ENCODE peak calls at places on chromosomes 2 and 18, in seven cellular contexts. I is IMR-90, U is H9, E is neuronal stem cell, B is H1, X is mesenchymal stem cell, Z is trophoblast cell. O is an unnamed sample.

GRCh38 chr2:71505086-71505769 is 51.9 kb downstream of the DYSF start:
- DNase-seq in E (no peak), Z (no peak), I (no peak), B (no peak), X (no peak), U (no peak), O (no peak)

GRCh38 chr2:170770304-170771048 is at the start of gene ERICH2:
- DNase-seq in X (peak; percentile 72), I (peak; percentile 30), B (peak; percentile 58), E (peak; percentile 67), Z (peak; percentile 84), U (peak; percentile 93), O (peak; percentile 96)

GRCh38 chr2:188725981-188726380 is 248.2 kb upstream of the COL3A1 start:
- DNase-seq in U (no peak), E (no peak), X (peak; percentile 36), Z (no peak), B (no peak), I (peak; percentile 73), O (peak; percentile 76)

GRCh38 chr18:67410075-67410474 is 106.4 kb downstream of the DSEL start:
- DNase-seq in U (no peak), E (no peak), Z (no peak), B (no peak), I (peak; percentile 31), X (no peak), O (no peak)

GRCh38 chr18:79600141-79600540 is 79.5 kb upstream of the CTDP1 start:
- DNase-seq in X (no peak), U (no peak), B (no peak), I (no peak), E (no peak), Z (no peak), O (no peak)

GRCh38 chr2:52976132-52976949 is 791.3 kb upstream of the CHAC2 start:
- DNase-seq in E (peak; percentile 30), I (peak; percentile 37), Z (peak; percentile 3), X (peak; percentile 18), B (peak; percentile 19), U (peak; percentile 51), O (peak; percentile 66)

GRCh38 chr2:164205347-164205746 is 415.9 kb downstream of the GRB14 start:
- DNase-seq in E (no peak), Z (peak; percentile 26), B (no peak), X (peak; percentile 78), I (peak; percentile 80), U (no peak), O (no peak)

GRCh38 chr18:45619062-45619825 is 4.0 kb downstream of the SLC14A2 start:
- DNase-seq in U (no peak), E (no peak), I (no peak), B (no peak), X (no peak), Z (no peak), O (no peak)

GRCh38 chr2:26555246-26556133 is 77.6 kb upstream of the OTOF start:
- DNase-seq in E (no peak), B (no peak), X (no peak), Z (no peak), U (no peak), I (no peak), O (peak; percentile 59)

DNA sequence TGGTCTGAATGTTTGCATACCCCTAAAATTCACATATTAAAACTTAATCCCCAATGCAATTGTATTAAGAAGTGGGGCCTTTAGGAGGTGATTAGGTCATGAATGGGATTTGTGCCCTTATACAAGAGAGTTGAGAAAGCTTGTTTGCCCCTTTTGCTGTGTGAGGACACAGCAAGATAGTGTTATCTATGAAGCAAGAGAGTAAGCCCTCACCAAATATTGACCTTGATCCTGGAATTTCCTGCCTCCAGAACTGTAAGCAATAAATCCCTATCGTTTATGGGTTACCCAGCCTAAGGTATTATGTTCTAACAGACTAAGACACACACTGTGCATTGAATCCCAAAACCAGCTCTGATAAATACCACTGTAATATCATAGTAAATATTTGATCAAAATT is 32.2 kb downstream of the NR4A2 start:
- DNase-seq in B (no peak), U (no peak), E (no peak), X (no peak), I (no peak), Z (no peak), O (peak; percentile 10)
- H3K4ac ChIP-seq in B (no peak overlapping the region), U (no peak overlapping the region), E (no peak overlapping the region), X (no peak overlapping the region), I (no peak overlapping the region), Z (no peak overlapping the region), O (no peak overlapping the region)

GRCh38 chr2:65193446-65193845 is 34.2 kb upstream of the ACTR2 start:
- DNase-seq in Z (no peak), U (no peak), I (no peak), B (no peak), E (no peak), X (no peak), O (no peak)

GRCh38 chr2:65198737-65199136 is 28.9 kb upstream of the ACTR2 start:
- DNase-seq in B (no peak), E (no peak), X (no peak), U (no peak), I (peak; percentile 35), Z (no peak), O (no peak)

GRCh38 chr2:65199891-65200290 is 27.7 kb upstream of the ACTR2 start:
- DNase-seq in E (no peak), I (peak; percentile 61), B (no peak), U (no peak), Z (no peak), X (peak; percentile 49), O (no peak)

GRCh38 chr2:65204461-65205230 is 23.0 kb upstream of the ACTR2 start:
- DNase-seq in U (no peak), B (no peak), Z (peak; percentile 6), X (no peak), I (no peak), E (no peak), O (no peak)

GRCh38 chr2:65199194-65199593 is 28.4 kb upstream of the ACTR2 start:
- DNase-seq in E (no peak), Z (no peak), X (no peak), B (no peak), U (no peak), I (no peak), O (no peak)
- H3K23ac ChIP-seq in E (no peak overlapping the region), Z (no peak overlapping the region), X (no peak overlapping the region), B (no peak overlapping the region), U (no peak overlapping the region), I (no peak overlapping the region), O (no peak overlapping the region)

DNA sequence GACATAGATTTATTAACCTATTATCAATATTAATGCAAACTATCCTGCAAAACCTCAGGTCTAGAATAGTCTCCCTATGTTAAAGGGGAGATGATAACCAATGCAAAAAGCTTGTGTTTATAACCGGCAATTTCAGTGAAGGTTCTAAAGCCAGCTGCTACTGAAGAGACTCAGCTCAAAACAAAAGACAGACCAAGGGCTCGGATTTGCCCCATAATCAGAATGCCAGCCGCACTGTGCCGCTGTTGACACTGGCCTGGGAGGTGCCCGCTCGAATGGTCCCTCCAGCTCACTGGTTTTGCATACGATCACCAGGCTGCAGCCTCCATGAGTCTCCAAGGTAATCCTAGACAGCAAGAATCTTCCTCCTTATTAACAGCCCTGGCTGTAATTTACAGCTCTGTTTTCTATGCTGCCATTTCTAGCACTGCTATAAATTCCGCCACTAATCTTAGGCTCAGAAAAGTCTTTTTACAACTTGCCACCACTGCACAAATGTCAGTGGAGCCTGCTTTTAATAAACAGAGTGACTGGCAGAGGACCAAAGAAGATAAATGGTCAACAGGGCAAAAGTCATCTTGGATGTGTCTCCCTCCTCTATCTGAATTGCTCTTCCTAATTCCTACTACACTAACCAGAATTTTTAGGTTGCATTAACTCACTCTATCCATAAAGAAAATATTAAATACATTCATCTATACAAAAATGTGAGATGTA is 155.7 kb upstream of the SH3BP4 start:
- DNase-seq in U (no peak), B (no peak), Z (no peak), E (no peak), I (no peak), X (peak; percentile 24), O (no peak)
- H3K4ac ChIP-seq in U (no peak overlapping the region), B (no peak overlapping the region), Z (no peak overlapping the region), E (no peak overlapping the region), I (no peak overlapping the region), X (no peak overlapping the region), O (no peak overlapping the region)

GRCh38 chr2:111616651-111617218 is 267.3 kb downstream of the ANAPC1 start:
- DNase-seq in Z (no peak), I (no peak), U (no peak), X (no peak), E (no peak), B (no peak), O (no peak)
- H3K23ac ChIP-seq in Z (no peak overlapping the region), I (no peak overlapping the region), U (no peak overlapping the region), X (no peak overlapping the region), E (no peak overlapping the region), B (no peak overlapping the region), O (no peak overlapping the region)

GRCh38 chr2:190809139-190809764 is 71.4 kb upstream of the GLS start:
- DNase-seq in Z (no peak), X (peak; percentile 66), E (no peak), U (no peak), B (no peak), I (no peak), O (no peak)
- H3K4ac ChIP-seq in Z (no peak overlapping the region), X (no peak overlapping the region), E (no peak overlapping the region), U (no peak overlapping the region), B (no peak overlapping the region), I (no peak overlapping the region), O (no peak overlapping the region)